ENCODE peak calls at places on chromosomes 3 and 15, in four cellular contexts. B is AG08396; M is AG04449; W is activated T-helper 9 cell treated with anti-CD3 and anti-CD28 coated beads, Interleukin-2, amount 50 U/mL, for 16 hours. J is an unnamed sample.

GRCh38 chr3:134352031-134352671 is 22.1 kb downstream of the AMOTL2 start:
- DNase-seq in W (no peak), B (no peak), M (no peak), J (no peak)

GRCh38 chr15:90036806-90037509 is 35.8 kb downstream of the ZNF710 start:
- DNase-seq in B (no peak), W (no peak), M (no peak), J (no peak)

GRCh38 chr15:37425541-37425940 is 325.2 kb upstream of the MEIS2 start:
- DNase-seq in M (peak), B (no peak), W (no peak), J (no peak)

GRCh38 chr3:114052216-114052615 is 4.1 kb downstream of the CCDC191 start:
- DNase-seq in B (peak), W (no peak), M (no peak), J (no peak)

GRCh38 chr15:40582726-40583246 is 11.3 kb upstream of the KNL1 start:
- DNase-seq in B (peak), W (no peak), M (no peak), J (no peak)

GRCh38 chr3:8492744-8493511 is 8.7 kb upstream of the LMCD1 start:
- DNase-seq in B (no peak), W (no peak), M (no peak), J (no peak)

GRCh38 chr3:93855406-93855805 is 118.3 kb downstream of the PROS1 start:
- DNase-seq in M (no peak), B (no peak), W (no peak), J (no peak)

GRCh38 chr15:75453703-75454470 is 2.4 kb upstream of the SIN3A start:
- DNase-seq in B (peak), W (peak), M (peak), J (peak)

GRCh38 chr3:78398401-78398800 is 1358.5 kb downstream of the ROBO2 start:
- DNase-seq in W (no peak), M (no peak), B (no peak), J (no peak)

GRCh38 chr3:173066044-173066679 is 74.9 kb downstream of the SPATA16 start:
- DNase-seq in B (no peak), W (no peak), M (no peak), J (no peak)

J was measured in AG09309.